ENCODE peak calls at places on chromosomes 2 and 18, in four cellular contexts. One of them, this sample, is unnamed.

GRCh38 chr2:150211164-150211631 is 276.3 kb downstream of the RND3 start:
- DNase-seq in transverse colon: no peak
- DNase-seq in fibroblast of mammary gland: peak; percentile 67
- DNase-seq in C1 segment of cervical spinal cord: no peak
- DNase-seq in this sample: no peak

GRCh38 chr2:219441451-219442205 is 7.0 kb downstream of the SPEG start:
- DNase-seq in transverse colon: peak; percentile 55
- DNase-seq in fibroblast of mammary gland: peak; percentile 26
- DNase-seq in C1 segment of cervical spinal cord: peak; percentile 14
- DNase-seq in this sample: no peak

GRCh38 chr2:67039701-67040100 is 357.4 kb upstream of the ETAA1 start:
- DNase-seq in transverse colon: no peak
- DNase-seq in fibroblast of mammary gland: no peak
- DNase-seq in C1 segment of cervical spinal cord: no peak
- DNase-seq in this sample: no peak

GRCh38 chr18:4309227-4309626 is 145.9 kb downstream of the DLGAP1 start:
- DNase-seq in transverse colon: no peak
- DNase-seq in fibroblast of mammary gland: no peak
- DNase-seq in C1 segment of cervical spinal cord: no peak
- DNase-seq in this sample: no peak

GRCh38 chr2:20436716-20437470 is 10.0 kb upstream of the RHOB start:
- DNase-seq in transverse colon: peak; percentile 3
- DNase-seq in fibroblast of mammary gland: no peak
- DNase-seq in C1 segment of cervical spinal cord: no peak
- DNase-seq in this sample: no peak

GRCh38 chr2:101806123-101806522 is 108.6 kb downstream of the MAP4K4 start:
- DNase-seq in transverse colon: no peak
- DNase-seq in fibroblast of mammary gland: peak; percentile 84
- DNase-seq in C1 segment of cervical spinal cord: no peak
- DNase-seq in this sample: no peak

GRCh38 chr2:189221811-189222210 is 42.2 kb upstream of the COL5A2 start:
- DNase-seq in transverse colon: no peak
- DNase-seq in fibroblast of mammary gland: peak; percentile 70
- DNase-seq in C1 segment of cervical spinal cord: no peak
- DNase-seq in this sample: peak; percentile 9

GRCh38 chr2:119827866-119828507 is 68.3 kb downstream of the PTPN4 start:
- DNase-seq in transverse colon: no peak
- DNase-seq in fibroblast of mammary gland: peak; percentile 76
- DNase-seq in C1 segment of cervical spinal cord: no peak
- DNase-seq in this sample: no peak

GRCh38 chr2:216499641-216500218 is 1.1 kb downstream of the RPL37A start:
- DNase-seq in transverse colon: no peak
- DNase-seq in fibroblast of mammary gland: no peak
- DNase-seq in C1 segment of cervical spinal cord: no peak
- DNase-seq in this sample: no peak

GRCh38 chr2:240919161-240919781 is 13.1 kb downstream of the CROCC2 start:
- DNase-seq in transverse colon: peak; percentile 4
- DNase-seq in fibroblast of mammary gland: no peak
- DNase-seq in C1 segment of cervical spinal cord: no peak
- DNase-seq in this sample: no peak